ENCODE peak calls at places on chromosomes 16 and 17, in four cellular contexts. H, J, N and L are unnamed samples. For H3K36me3, the result is how much of the 10 kb centered on the place peaks cover.

GRCh38 chr17:21033350-21033749 is 9.5 kb downstream of the USP22 start:
- DNase-seq in J (no peak), N (no peak), H (no peak), L (no peak)

GRCh38 chr16:81723098-81723723 is 55.9 kb upstream of the PLCG2 start:
- DNase-seq in N (peak), H (no peak), J (no peak), L (no peak)

GRCh38 chr17:33080091-33080490 is 88.4 kb downstream of the SPACA3 start:
- DNase-seq in H (no peak), J (no peak), N (no peak), L (no peak)

GRCh38 chr17:73362697-73363096 is 50.9 kb upstream of the CDC42EP4 start:
- DNase-seq in J (no peak), N (no peak), H (no peak), L (no peak)

GRCh38 chr16:58025351-58026138 is at the start of gene MMP15:
- DNase-seq in J (peak), N (peak), H (no peak), L (no peak)

GRCh38 chr17:68460096-68460495 is 2.8 kb upstream of the WIPI1 start:
- DNase-seq in J (no peak), N (no peak), H (no peak), L (no peak)

GRCh38 chr16:15650698-15651161 is 685 bp downstream of the NDE1 start:
- DNase-seq in H (no peak), N (peak), J (peak), L (no peak)

GRCh38 chr16:68909099-68909733 is 65.9 kb downstream of the TANGO6 start:
- DNase-seq in N (peak), H (no peak), J (no peak), L (no peak)

GRCh38 chr17:4672726-4673125 is 31.2 kb downstream of the PELP1 start:
- DNase-seq in J (no peak), N (no peak), H (no peak), L (no peak)

GRCh38 chr17:63702223-63702577 is 2.3 kb upstream of the LIMD2 start:
- DNase-seq in H (no peak), N (no peak), J (peak), L (no peak)

GRCh38 chr16:66402166-66402565 is 24.9 kb upstream of the BEAN1 start:
- DNase-seq in J (peak), H (no peak), N (no peak), L (no peak)

GRCh38 chr17:82236142-82236971 is 7.5 kb downstream of the SLC16A3 start:
- DNase-seq in H (no peak), J (peak), N (peak), L (no peak)

GRCh38 chr17:76944477-76944876 is 76.3 kb downstream of the MGAT5B start:
- DNase-seq in J (no peak), H (no peak), N (no peak), L (no peak)
- H3K36me3 ChIP-seq in J (under half), H (under half), N (under half), L (under half)

DNA sequence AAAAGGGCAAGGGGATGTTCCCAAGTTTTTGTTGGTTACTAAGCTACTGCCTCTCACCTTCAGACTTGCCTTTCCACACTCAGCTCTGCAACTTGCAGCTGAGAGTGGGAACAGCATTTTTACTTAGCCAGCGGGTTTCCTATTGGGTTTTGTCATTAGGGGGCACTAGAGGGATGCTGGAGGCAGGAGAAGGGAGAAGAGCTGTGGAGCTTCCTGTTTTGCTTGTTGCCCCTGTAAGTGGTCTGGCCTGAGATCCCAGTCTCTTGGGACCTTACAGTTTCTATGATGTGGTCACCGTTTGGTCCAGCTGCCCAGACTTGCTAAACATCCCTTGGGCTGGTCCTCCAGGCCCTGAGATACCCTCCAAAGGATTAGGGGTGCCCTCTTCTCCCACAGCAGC is 209.6 kb upstream of the NLRP1 start:
- DNase-seq in H (no peak), J (no peak), N (no peak), L (no peak)
- TF ChIP-seq CTCF in H (no peak), J (no peak), N (no peak), L (no peak)

DNA sequence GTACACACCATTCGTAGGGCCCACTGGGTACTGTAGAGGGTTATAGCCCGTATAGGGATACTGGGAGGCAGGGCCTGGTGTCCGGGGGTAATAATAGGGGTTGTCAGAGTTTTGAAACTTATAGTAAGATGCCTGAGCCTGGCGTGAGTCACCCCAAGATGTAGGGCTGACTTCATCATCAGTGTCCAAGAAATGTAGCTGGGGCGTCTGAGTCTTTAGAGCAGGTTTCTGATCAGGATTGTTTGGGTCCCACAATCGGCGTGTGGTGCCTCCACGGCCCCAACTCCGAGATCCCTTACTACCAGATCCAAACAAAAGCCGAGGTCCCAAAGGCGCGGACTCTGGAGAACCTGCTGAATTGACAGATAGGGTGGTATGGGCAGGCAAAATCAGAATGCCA is 4.4 kb downstream of the SMG6 start:
- DNase-seq in H (no peak), N (no peak), J (no peak), L (no peak)
- H3K36me3 ChIP-seq in H (under half), N (under half), J (half or more), L (under half)

GRCh38 chr17:57519800-57520199 is 225.3 kb downstream of the CCDC182 start:
- DNase-seq in H (no peak), N (no peak), J (no peak), L (no peak)
- TF ChIP-seq CTCF in H (no peak), N (no peak), J (no peak), L (no peak)

DNA sequence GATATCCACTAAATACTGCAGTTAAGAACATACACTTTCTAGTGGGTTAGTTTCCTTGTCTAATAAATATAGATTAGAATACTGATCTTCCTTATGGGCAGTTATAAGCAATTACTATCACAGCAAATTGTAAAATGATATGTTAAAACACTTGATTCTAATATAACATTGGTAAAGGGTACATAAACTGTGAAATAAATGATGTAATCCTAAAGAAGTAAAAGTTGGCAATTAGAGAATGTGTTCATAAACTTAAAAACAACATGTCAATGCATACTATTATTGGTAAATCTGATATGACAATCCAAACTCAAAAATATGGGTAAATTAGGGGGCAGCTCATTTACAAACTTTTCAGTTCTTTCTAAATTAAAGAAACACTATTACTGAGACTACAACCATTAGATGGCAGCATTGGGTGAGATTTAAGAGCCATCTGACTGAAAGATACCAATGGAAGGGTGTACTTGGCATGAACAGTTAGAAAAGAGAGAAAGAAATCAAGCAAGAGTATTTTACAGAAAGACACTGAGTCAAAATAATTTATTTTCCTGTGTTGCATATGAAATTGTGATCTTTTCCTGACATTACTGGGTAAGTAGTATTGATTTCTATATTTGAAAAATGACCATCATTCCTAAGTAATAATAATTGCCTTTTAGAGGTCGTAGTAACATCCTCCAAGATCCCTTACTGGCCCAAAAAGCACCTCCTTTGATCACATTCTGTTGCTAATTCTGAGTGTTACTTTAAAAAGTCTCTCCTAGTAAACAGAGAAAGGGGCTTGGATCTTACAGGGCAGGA is 119.6 kb downstream of the SPAG9 start:
- DNase-seq in H (no peak), J (no peak), N (no peak), L (no peak)
- H3K36me3 ChIP-seq in H (under half), J (half or more), N (under half), L (under half)

GRCh38 chr16:71648921-71649320 is 22.9 kb downstream of the MARVELD3 start:
- DNase-seq in N (no peak), J (no peak), H (no peak), L (no peak)
- TF ChIP-seq CTCF in N (peak), J (no peak), H (no peak), L (peak)

GRCh38 chr17:77148109-77148958 is 7.6 kb downstream of the SEC14L1 start:
- DNase-seq in H (no peak), J (no peak), N (peak), L (no peak)

GRCh38 chr17:77145635-77146632 is 5.2 kb downstream of the SEC14L1 start:
- DNase-seq in J (peak), H (no peak), N (peak), L (peak)

GRCh38 chr17:77146882-77147281 is 6.1 kb downstream of the SEC14L1 start:
- DNase-seq in J (no peak), N (peak), H (no peak), L (no peak)

GRCh38 chr17:77148959-77149510 is 8.3 kb downstream of the SEC14L1 start:
- DNase-seq in J (no peak), H (no peak), N (no peak), L (no peak)

GRCh38 chr17:77147357-77147801 is 6.6 kb downstream of the SEC14L1 start:
- DNase-seq in H (no peak), J (no peak), N (no peak), L (no peak)
- H3K36me3 ChIP-seq in H (under half), J (under half), N (under half), L (under half)